ENCODE peak calls at places on chromosomes 1 and 21, in four cellular contexts. S, T, V and W are unnamed samples.

GRCh38 chr1:30904191-30904961 is 4.2 kb downstream of the SDC3 start:
- DNase-seq in S (no peak), T (no peak), V (no peak), W (no peak)

GRCh38 chr21:45258476-45258875 is 29.2 kb downstream of the POFUT2 start:
- DNase-seq in S (peak; percentile 12), T (no peak), V (no peak), W (no peak)

GRCh38 chr1:54861070-54861761 is 25.8 kb downstream of the DHCR24 start:
- DNase-seq in S (no peak), T (no peak), V (no peak), W (peak; percentile 55)

GRCh38 chr1:47587891-47588582 is 150.2 kb downstream of the FOXD2 start:
- DNase-seq in S (peak; percentile 1), T (no peak), V (no peak), W (peak; percentile 21)

GRCh38 chr1:211750599-211750998 is 75.2 kb upstream of the NEK2 start:
- DNase-seq in S (no peak), T (no peak), V (no peak), W (no peak)

GRCh38 chr1:175152006-175152652 is 40.4 kb downstream of the KIAA0040 start:
- DNase-seq in S (peak; percentile 62), T (no peak), V (no peak), W (peak; percentile 50)

GRCh38 chr1:5992814-5993552 is 758 bp upstream of the NPHP4 start:
- DNase-seq in S (no peak), T (no peak), V (no peak), W (no peak)

GRCh38 chr21:38434913-38435533 is 63.3 kb downstream of the ERG start:
- DNase-seq in S (no peak), T (no peak), V (peak; percentile 82), W (peak; percentile 56)

GRCh38 chr1:198272492-198272891 is 115.7 kb downstream of the NEK7 start:
- DNase-seq in S (no peak), T (no peak), V (peak; percentile 71), W (peak; percentile 73)

GRCh38 chr1:198278922-198279321 is 122.1 kb downstream of the NEK7 start:
- DNase-seq in S (no peak), T (no peak), V (peak; percentile 68), W (no peak)

GRCh38 chr1:198273901-198274300 is 117.1 kb downstream of the NEK7 start:
- DNase-seq in S (no peak), T (no peak), V (no peak), W (no peak)

GRCh38 chr1:198271467-198271866 is 114.7 kb downstream of the NEK7 start:
- DNase-seq in S (no peak), T (no peak), V (no peak), W (no peak)

GRCh38 chr1:198275598-198275997 is 118.8 kb downstream of the NEK7 start:
- DNase-seq in S (no peak), T (no peak), V (no peak), W (no peak)
- TF ChIP-seq CTCF in S (no peak), T (no peak), V (no peak), W (no peak)

GRCh38 chr1:27574871-27575831 is 28.8 kb downstream of the AHDC1 start:
- DNase-seq in S (peak; percentile 74), T (no peak), V (peak; percentile 75), W (peak; percentile 82)
- H3K4me3 ChIP-seq in S (peak overlapping the region; percentile 44), T (peak overlapping the region; percentile 41), V (peak overlapping the region; percentile 38), W (peak overlapping the region; percentile 25)

DNA sequence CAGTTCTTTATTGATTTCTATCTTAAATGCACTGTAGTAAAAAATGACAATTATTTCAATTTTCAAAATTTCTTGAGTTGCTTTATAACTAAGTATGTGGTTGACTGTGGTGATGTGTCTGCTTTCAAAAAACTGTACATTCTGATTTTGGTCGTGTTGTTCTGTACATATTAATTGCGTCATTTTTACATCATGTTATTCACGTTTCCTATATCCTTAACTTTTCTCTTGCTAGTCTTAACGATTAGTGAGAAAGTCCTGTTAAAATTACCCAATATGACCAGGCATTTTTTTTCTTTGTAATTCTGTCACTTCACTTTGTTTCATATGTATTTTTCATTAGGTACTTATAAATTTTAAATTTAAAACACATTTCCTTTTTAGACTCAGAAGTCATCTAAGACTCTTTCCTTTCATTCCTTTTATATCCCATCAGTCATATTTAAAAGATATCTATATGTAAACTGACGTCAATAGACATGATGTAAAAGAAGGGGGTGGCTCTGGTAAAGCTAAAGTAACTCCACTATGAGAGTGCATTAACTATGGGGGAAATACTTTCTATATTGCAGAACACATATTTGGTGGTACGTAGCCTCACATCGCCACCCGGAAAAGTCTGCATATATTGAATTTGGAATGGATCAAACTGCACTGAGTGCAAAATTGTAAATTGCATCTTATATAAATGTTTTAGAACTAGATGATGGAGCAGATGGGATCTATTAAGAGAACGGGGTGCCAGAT is 1.1 kb upstream of the COA6 start:
- DNase-seq in S (no peak), T (no peak), V (no peak), W (no peak)
- TF ChIP-seq CTCF in S (no peak), T (no peak), V (no peak), W (no peak)

GRCh38 chr1:235648407-235648907 is 1.1 kb downstream of the GNG4 start:
- DNase-seq in S (peak; percentile 72), T (no peak), V (no peak), W (no peak)
- H3K4me3 ChIP-seq in S (peak overlapping the region; percentile 42), T (peak overlapping the region; percentile 31), V (peak overlapping the region; percentile 47), W (no peak overlapping the region)

GRCh38 chr1:237570530-237570929 is 320.2 kb downstream of the ZP4 start:
- DNase-seq in S (no peak), T (no peak), V (no peak), W (no peak)
- TF ChIP-seq CTCF in S (no peak), T (no peak), V (no peak), W (no peak)